ENCODE peak calls at places on chromosomes 4 and X, in eight cellular contexts. G is sigmoid colon, X is stromal cell of bone marrow, M is left cardiac atrium, S is MV-4-11, Z is left colon, L is DMS 273 treated with DMSO at 0.1 percent for 48 hours, T is uterus. R is an unnamed sample.
A peak's percentile ranks its signal among the peaks of the same experiment; 100 is the strongest.

GRCh38 chr4:70737006-70737405 is 15.2 kb downstream of the RUFY3 start:
- DNase-seq in S (peak; percentile 79), X (no peak), T (no peak), M (no peak), L (no peak), Z (no peak), G (no peak), R (no peak)

GRCh38 chrX:54921427-54922021 is 900 bp downstream of the TRO start:
- DNase-seq in X (peak; percentile 61), L (peak; percentile 16), G (peak; percentile 80), M (peak; percentile 77), T (peak; percentile 66), Z (peak; percentile 39), S (no peak), R (peak; percentile 87)

GRCh38 chr4:88143504-88143903 is 14.9 kb downstream of the ABCG2 start:
- DNase-seq in G (no peak), T (no peak), M (no peak), Z (no peak), L (no peak), S (no peak), X (no peak), R (no peak)

GRCh38 chr4:43776371-43776770 is 672.2 kb downstream of the KCTD8 start:
- DNase-seq in X (no peak), T (no peak), S (peak; percentile 6), L (no peak), M (no peak), Z (no peak), G (no peak), R (no peak)

GRCh38 chr4:116118216-116118615 is 967.2 kb downstream of the TRAM1L1 start:
- DNase-seq in L (no peak), T (no peak), G (no peak), S (no peak), M (no peak), X (no peak), Z (no peak), R (no peak)

GRCh38 chrX:10110984-10111363 is 45.8 kb upstream of the CLCN4 start:
- DNase-seq in Z (no peak), M (no peak), S (peak; percentile 0), T (no peak), G (no peak), L (no peak), X (no peak), R (no peak)

GRCh38 chr4:28973591-28974350 is 1746.4 kb upstream of the PCDH7 start:
- DNase-seq in S (no peak), G (no peak), M (no peak), X (no peak), T (no peak), Z (no peak), L (no peak), R (no peak)

GRCh38 chrX:154534526-154535322 is 11.9 kb downstream of the G6PD start:
- DNase-seq in M (peak; percentile 93), T (peak; percentile 88), Z (peak; percentile 82), G (peak; percentile 94), L (peak; percentile 37), S (peak; percentile 82), X (peak; percentile 54), R (peak; percentile 97)

GRCh38 chr4:1775731-1776500 is 17.2 kb upstream of the FGFR3 start:
- DNase-seq in X (peak; percentile 9), G (no peak), T (no peak), S (peak; percentile 82), Z (no peak), L (no peak), M (no peak), R (no peak)

GRCh38 chr4:25307596-25307995 is 5.0 kb upstream of the ZCCHC4 start:
- DNase-seq in L (no peak), X (no peak), T (no peak), Z (no peak), M (no peak), G (no peak), S (no peak), R (no peak)

GRCh38 chr4:143381171-143382118 is 44.8 kb downstream of the GAB1 start:
- DNase-seq in S (no peak), T (peak; percentile 94), G (peak; percentile 96), M (peak; percentile 88), Z (peak; percentile 83), X (peak; percentile 75), L (peak; percentile 69), R (no peak)

GRCh38 chr4:119725688-119726330 is 97.2 kb upstream of the PDE5A start:
- DNase-seq in S (no peak), L (no peak), G (no peak), X (no peak), M (no peak), T (no peak), Z (peak; percentile 58), R (no peak)

GRCh38 chrX:54950730-54951375 is 30.2 kb downstream of the TRO start:
- DNase-seq in L (no peak), G (no peak), X (no peak), T (no peak), M (no peak), Z (no peak), S (no peak), R (no peak)

GRCh38 chr4:55435136-55435535 is 39.4 kb downstream of the TMEM165 start:
- DNase-seq in M (no peak), G (no peak), S (no peak), T (no peak), L (no peak), Z (no peak), X (no peak), R (no peak)

GRCh38 chr4:139229534-139230039 is 50.4 kb downstream of the MGARP start:
- DNase-seq in L (no peak), M (no peak), T (no peak), Z (no peak), S (peak; percentile 44), G (no peak), X (peak; percentile 56), R (no peak)

GRCh38 chrX:3184176-3184930 is 143.1 kb downstream of the ARSF start:
- DNase-seq in L (no peak), T (peak; percentile 17), M (no peak), S (no peak), X (peak; percentile 61), G (peak; percentile 63), Z (no peak), R (no peak)

GRCh38 chrX:66000178-66000577 is 39.7 kb downstream of the VSIG4 start:
- DNase-seq in L (no peak), M (no peak), S (no peak), G (no peak), X (no peak), Z (no peak), T (no peak), R (no peak)

GRCh38 chr4:121256346-121256745 is 92.2 kb upstream of the TNIP3 start:
- DNase-seq in L (no peak), Z (no peak), T (no peak), M (no peak), G (no peak), X (peak; percentile 92), S (peak; percentile 86), R (no peak)

GRCh38 chrX:41558531-41558930 is 111.4 kb downstream of the NYX start:
- DNase-seq in M (no peak), L (no peak), S (peak; percentile 1), Z (no peak), G (no peak), T (no peak), X (no peak), R (no peak)

GRCh38 chrX:10090319-10090718 is 66.5 kb upstream of the CLCN4 start:
- DNase-seq in L (no peak), G (no peak), X (no peak), T (no peak), M (no peak), S (no peak), Z (no peak), R (no peak)

GRCh38 chrX:44915361-44915868 is 42.4 kb downstream of the KDM6A start:
- DNase-seq in L (no peak), X (no peak), G (no peak), M (no peak), Z (no peak), T (no peak), S (peak; percentile 26), R (no peak)

GRCh38 chr4:106687026-106687425 is 318.4 kb upstream of the GIMD1 start:
- DNase-seq in G (no peak), X (no peak), T (no peak), Z (no peak), M (no peak), S (no peak), L (no peak), R (no peak)

GRCh38 chr4:118968006-118968405 is 79.4 kb downstream of the SYNPO2 start:
- DNase-seq in L (no peak), G (peak; percentile 89), T (peak; percentile 68), M (peak; percentile 46), Z (peak; percentile 71), X (peak; percentile 90), S (peak; percentile 98), R (no peak)